ENCODE peak calls at places on chromosomes 7 and 10, in four cellular contexts. B is astrocyte of the spinal cord, E is EH, K is lung microvascular endothelial cell. M is an unnamed sample.
A peak's percentile ranks its signal among the peaks of the same experiment; 100 is the strongest.

GRCh38 chr7:34842782-34843181 is 184.8 kb downstream of the NPSR1 start:
- DNase-seq in B (peak; percentile 53), E (no peak), K (no peak), M (no peak)

GRCh38 chr7:41472427-41473125 is 230.3 kb downstream of the INHBA start:
- DNase-seq in B (peak; percentile 47), E (peak; percentile 60), K (no peak), M (no peak)

GRCh38 chr10:114822771-114823463 is 1.3 kb downstream of the FHIP2A start:
- DNase-seq in B (peak; percentile 68), E (peak; percentile 76), K (peak; percentile 89), M (peak; percentile 27)

GRCh38 chr10:13079776-13080050 is 20.2 kb upstream of the OPTN start:
- DNase-seq in B (no peak), E (no peak), K (no peak), M (no peak)

GRCh38 chr10:110023785-110024184 is 16.0 kb downstream of the ADD3 start:
- DNase-seq in B (no peak), E (no peak), K (no peak), M (no peak)

GRCh38 chr10:79239930-79240713 is 107.1 kb upstream of the PPIF start:
- DNase-seq in B (peak; percentile 70), E (peak; percentile 50), K (no peak), M (no peak)

GRCh38 chr7:25256424-25256823 is 28.1 kb upstream of the NPVF start:
- DNase-seq in B (no peak), E (no peak), K (no peak), M (no peak)

GRCh38 chr7:105304040-105304895 is 84.5 kb downstream of the SRPK2 start:
- DNase-seq in B (peak; percentile 61), E (peak; percentile 64), K (peak; percentile 6), M (no peak)

GRCh38 chr10:60942604-60943269 is 1.2 kb downstream of the RHOBTB1 start:
- DNase-seq in B (peak; percentile 44), E (peak; percentile 49), K (peak; percentile 62), M (peak; percentile 35)

M was measured in AML-193.